ENCODE peak calls at places on chromosomes 3 and 15, in seven cellular contexts. One of them, this sample, is unnamed.

GRCh38 chr3:16668776-16669545 is 63.7 kb upstream of the DAZL start:
- DNase-seq in trophoblast cell: no peak
- DNase-seq in neuronal stem cell: no peak
- DNase-seq in H9: no peak
- DNase-seq in mesendoderm: no peak
- DNase-seq in mesenchymal stem cell: no peak
- DNase-seq in IMR-90: no peak
- DNase-seq in this sample: no peak

GRCh38 chr15:63530235-63530634 is 25.8 kb downstream of the USP3 start:
- DNase-seq in mesenchymal stem cell: no peak
- DNase-seq in H9: no peak
- DNase-seq in neuronal stem cell: no peak
- DNase-seq in IMR-90: no peak
- DNase-seq in mesendoderm: no peak
- DNase-seq in trophoblast cell: no peak
- DNase-seq in this sample: no peak

GRCh38 chr15:101559938-101560337 is 70.4 kb upstream of the PCSK6 start:
- DNase-seq in H9: no peak
- DNase-seq in mesenchymal stem cell: no peak
- DNase-seq in IMR-90: no peak
- DNase-seq in neuronal stem cell: no peak
- DNase-seq in mesendoderm: no peak
- DNase-seq in trophoblast cell: no peak
- DNase-seq in this sample: peak; percentile 19

GRCh38 chr3:52050571-52050970 is 5.8 kb downstream of the DUSP7 start:
- DNase-seq in neuronal stem cell: no peak
- DNase-seq in mesenchymal stem cell: no peak
- DNase-seq in trophoblast cell: no peak
- DNase-seq in IMR-90: no peak
- DNase-seq in mesendoderm: no peak
- DNase-seq in H9: no peak
- DNase-seq in this sample: no peak

GRCh38 chr15:82306791-82307713 is 42.2 kb downstream of the GOLGA6L10 start:
- DNase-seq in mesendoderm: peak; percentile 12
- DNase-seq in neuronal stem cell: no peak
- DNase-seq in trophoblast cell: no peak
- DNase-seq in IMR-90: no peak
- DNase-seq in mesenchymal stem cell: no peak
- DNase-seq in H9: peak; percentile 28
- DNase-seq in this sample: peak; percentile 46

GRCh38 chr3:123759311-123759710 is 124.8 kb downstream of the MYLK start:
- DNase-seq in IMR-90: no peak
- DNase-seq in H9: no peak
- DNase-seq in mesendoderm: no peak
- DNase-seq in neuronal stem cell: no peak
- DNase-seq in mesenchymal stem cell: no peak
- DNase-seq in trophoblast cell: no peak
- DNase-seq in this sample: peak; percentile 30

GRCh38 chr3:136946978-136947377 is 10.8 kb upstream of the IL20RB start:
- DNase-seq in neuronal stem cell: no peak
- DNase-seq in mesendoderm: no peak
- DNase-seq in trophoblast cell: no peak
- DNase-seq in IMR-90: no peak
- DNase-seq in mesenchymal stem cell: no peak
- DNase-seq in H9: no peak
- DNase-seq in this sample: no peak

GRCh38 chr3:50639055-50639494 is 22.1 kb downstream of the MAPKAPK3 start:
- DNase-seq in neuronal stem cell: no peak
- DNase-seq in trophoblast cell: no peak
- DNase-seq in mesenchymal stem cell: no peak
- DNase-seq in H9: no peak
- DNase-seq in IMR-90: peak; percentile 76
- DNase-seq in mesendoderm: peak; percentile 73
- DNase-seq in this sample: no peak

GRCh38 chr3:150917941-150918340 is 12.7 kb upstream of the MINDY4B start:
- DNase-seq in mesendoderm: peak; percentile 2
- DNase-seq in mesenchymal stem cell: no peak
- DNase-seq in trophoblast cell: no peak
- DNase-seq in IMR-90: no peak
- DNase-seq in neuronal stem cell: no peak
- DNase-seq in H9: no peak
- DNase-seq in this sample: no peak

GRCh38 chr3:182501861-182502260 is 291.4 kb upstream of the ATP11B start:
- DNase-seq in IMR-90: no peak
- DNase-seq in mesenchymal stem cell: no peak
- DNase-seq in trophoblast cell: no peak
- DNase-seq in neuronal stem cell: no peak
- DNase-seq in H9: no peak
- DNase-seq in mesendoderm: no peak
- DNase-seq in this sample: no peak

GRCh38 chr3:60598668-60599067 is 652.6 kb downstream of the FHIT start:
- DNase-seq in IMR-90: no peak
- DNase-seq in mesenchymal stem cell: no peak
- DNase-seq in mesendoderm: no peak
- DNase-seq in H9: no peak
- DNase-seq in neuronal stem cell: no peak
- DNase-seq in trophoblast cell: peak; percentile 3
- DNase-seq in this sample: no peak

GRCh38 chr3:47003461-47004368 is 24.2 kb downstream of the NBEAL2 start:
- DNase-seq in trophoblast cell: no peak
- DNase-seq in IMR-90: no peak
- DNase-seq in neuronal stem cell: no peak
- DNase-seq in mesendoderm: no peak
- DNase-seq in mesenchymal stem cell: no peak
- DNase-seq in H9: no peak
- DNase-seq in this sample: no peak

GRCh38 chr3:149581681-149582349 is 76.0 kb downstream of the WWTR1 start:
- DNase-seq in mesenchymal stem cell: peak; percentile 91
- DNase-seq in mesendoderm: peak; percentile 73
- DNase-seq in H9: no peak
- DNase-seq in IMR-90: peak; percentile 89
- DNase-seq in neuronal stem cell: no peak
- DNase-seq in trophoblast cell: peak; percentile 44
- DNase-seq in this sample: no peak

GRCh38 chr3:55792010-55792409 is 304.9 kb upstream of the WNT5A start:
- DNase-seq in mesenchymal stem cell: peak; percentile 58
- DNase-seq in mesendoderm: no peak
- DNase-seq in H9: no peak
- DNase-seq in IMR-90: no peak
- DNase-seq in trophoblast cell: no peak
- DNase-seq in neuronal stem cell: no peak
- DNase-seq in this sample: no peak

GRCh38 chr3:146129750-146130149 is 31.2 kb downstream of the PLOD2 start:
- DNase-seq in trophoblast cell: no peak
- DNase-seq in mesendoderm: no peak
- DNase-seq in neuronal stem cell: no peak
- DNase-seq in H9: no peak
- DNase-seq in IMR-90: no peak
- DNase-seq in mesenchymal stem cell: no peak
- DNase-seq in this sample: no peak

GRCh38 chr15:82263350-82263749 is 732 bp downstream of the SAXO2 start:
- DNase-seq in H9: no peak
- DNase-seq in mesendoderm: peak; percentile 66
- DNase-seq in IMR-90: no peak
- DNase-seq in neuronal stem cell: no peak
- DNase-seq in mesenchymal stem cell: no peak
- DNase-seq in trophoblast cell: peak; percentile 9
- DNase-seq in this sample: no peak

GRCh38 chr3:153552887-153553604 is 391.0 kb downstream of the RAP2B start:
- DNase-seq in mesendoderm: no peak
- DNase-seq in IMR-90: no peak
- DNase-seq in neuronal stem cell: no peak
- DNase-seq in trophoblast cell: no peak
- DNase-seq in mesenchymal stem cell: peak; percentile 23
- DNase-seq in H9: no peak
- DNase-seq in this sample: no peak

GRCh38 chr3:24963762-24964625 is 464.1 kb upstream of the RARB start:
- DNase-seq in neuronal stem cell: peak; percentile 12
- DNase-seq in trophoblast cell: peak; percentile 58
- DNase-seq in mesenchymal stem cell: peak; percentile 45
- DNase-seq in H9: no peak
- DNase-seq in mesendoderm: peak; percentile 41
- DNase-seq in IMR-90: peak; percentile 17
- DNase-seq in this sample: no peak

GRCh38 chr15:62769604-62770003 is 272.9 kb upstream of the TPM1 start:
- DNase-seq in neuronal stem cell: no peak
- DNase-seq in trophoblast cell: no peak
- DNase-seq in mesenchymal stem cell: peak; percentile 63
- DNase-seq in H9: no peak
- DNase-seq in mesendoderm: no peak
- DNase-seq in IMR-90: peak; percentile 84
- DNase-seq in this sample: no peak

GRCh38 chr3:38702231-38702630 is 52.7 kb upstream of the SCN5A start:
- DNase-seq in H9: no peak
- DNase-seq in mesendoderm: no peak
- DNase-seq in neuronal stem cell: no peak
- DNase-seq in trophoblast cell: no peak
- DNase-seq in mesenchymal stem cell: no peak
- DNase-seq in IMR-90: no peak
- DNase-seq in this sample: no peak
- H3K4ac ChIP-seq in H9: no peak overlapping the region
- H3K4ac ChIP-seq in mesendoderm: no peak overlapping the region
- H3K4ac ChIP-seq in neuronal stem cell: no peak overlapping the region
- H3K4ac ChIP-seq in trophoblast cell: no peak overlapping the region
- H3K4ac ChIP-seq in mesenchymal stem cell: no peak overlapping the region
- H3K4ac ChIP-seq in IMR-90: no peak overlapping the region
- H3K4ac ChIP-seq in this sample: no peak overlapping the region

GRCh38 chr15:85764649-85765277 is 30.0 kb downstream of the KLHL25 start:
- DNase-seq in mesendoderm: no peak
- DNase-seq in trophoblast cell: no peak
- DNase-seq in IMR-90: peak; percentile 25
- DNase-seq in mesenchymal stem cell: no peak
- DNase-seq in neuronal stem cell: no peak
- DNase-seq in H9: no peak
- DNase-seq in this sample: no peak
- H3K4ac ChIP-seq in mesendoderm: no peak overlapping the region
- H3K4ac ChIP-seq in trophoblast cell: no peak overlapping the region
- H3K4ac ChIP-seq in IMR-90: no peak overlapping the region
- H3K4ac ChIP-seq in mesenchymal stem cell: no peak overlapping the region
- H3K4ac ChIP-seq in neuronal stem cell: no peak overlapping the region
- H3K4ac ChIP-seq in H9: no peak overlapping the region
- H3K4ac ChIP-seq in this sample: no peak overlapping the region

GRCh38 chr15:25228261-25228660 is 210.6 kb downstream of the UBE3A start:
- DNase-seq in trophoblast cell: no peak
- DNase-seq in IMR-90: no peak
- DNase-seq in neuronal stem cell: no peak
- DNase-seq in H9: no peak
- DNase-seq in mesendoderm: no peak
- DNase-seq in mesenchymal stem cell: no peak
- DNase-seq in this sample: no peak

GRCh38 chr15:25220834-25221233 is 218.0 kb downstream of the UBE3A start:
- DNase-seq in IMR-90: no peak
- DNase-seq in mesenchymal stem cell: no peak
- DNase-seq in trophoblast cell: no peak
- DNase-seq in mesendoderm: no peak
- DNase-seq in neuronal stem cell: no peak
- DNase-seq in H9: no peak
- DNase-seq in this sample: no peak

GRCh38 chr15:25230442-25230841 is 208.4 kb downstream of the UBE3A start:
- DNase-seq in mesendoderm: no peak
- DNase-seq in trophoblast cell: no peak
- DNase-seq in mesenchymal stem cell: no peak
- DNase-seq in IMR-90: no peak
- DNase-seq in H9: no peak
- DNase-seq in neuronal stem cell: no peak
- DNase-seq in this sample: no peak

GRCh38 chr15:25224396-25224795 is 214.4 kb downstream of the UBE3A start:
- DNase-seq in neuronal stem cell: no peak
- DNase-seq in IMR-90: no peak
- DNase-seq in mesenchymal stem cell: no peak
- DNase-seq in mesendoderm: no peak
- DNase-seq in trophoblast cell: no peak
- DNase-seq in H9: no peak
- DNase-seq in this sample: no peak

GRCh38 chr15:25226360-25226759 is 212.5 kb downstream of the UBE3A start:
- DNase-seq in mesenchymal stem cell: no peak
- DNase-seq in mesendoderm: no peak
- DNase-seq in neuronal stem cell: no peak
- DNase-seq in IMR-90: no peak
- DNase-seq in trophoblast cell: no peak
- DNase-seq in H9: no peak
- DNase-seq in this sample: no peak
- H3K4ac ChIP-seq in mesenchymal stem cell: no peak overlapping the region
- H3K4ac ChIP-seq in mesendoderm: no peak overlapping the region
- H3K4ac ChIP-seq in neuronal stem cell: peak overlapping the region; percentile 37
- H3K4ac ChIP-seq in IMR-90: no peak overlapping the region
- H3K4ac ChIP-seq in trophoblast cell: no peak overlapping the region
- H3K4ac ChIP-seq in H9: no peak overlapping the region
- H3K4ac ChIP-seq in this sample: no peak overlapping the region

GRCh38 chr15:91308209-91308608 is 208.2 kb downstream of the SV2B start:
- DNase-seq in mesendoderm: no peak
- DNase-seq in H9: no peak
- DNase-seq in trophoblast cell: no peak
- DNase-seq in neuronal stem cell: no peak
- DNase-seq in mesenchymal stem cell: no peak
- DNase-seq in IMR-90: no peak
- DNase-seq in this sample: no peak

GRCh38 chr15:91304794-91305193 is 204.7 kb downstream of the SV2B start:
- DNase-seq in mesendoderm: no peak
- DNase-seq in mesenchymal stem cell: no peak
- DNase-seq in trophoblast cell: no peak
- DNase-seq in neuronal stem cell: no peak
- DNase-seq in IMR-90: no peak
- DNase-seq in H9: no peak
- DNase-seq in this sample: no peak

GRCh38 chr15:91304210-91304609 is 204.2 kb downstream of the SV2B start:
- DNase-seq in trophoblast cell: no peak
- DNase-seq in H9: no peak
- DNase-seq in mesendoderm: no peak
- DNase-seq in mesenchymal stem cell: no peak
- DNase-seq in IMR-90: no peak
- DNase-seq in neuronal stem cell: no peak
- DNase-seq in this sample: no peak

GRCh38 chr15:91307561-91307960 is 207.5 kb downstream of the SV2B start:
- DNase-seq in neuronal stem cell: no peak
- DNase-seq in IMR-90: no peak
- DNase-seq in mesendoderm: peak; percentile 19
- DNase-seq in H9: no peak
- DNase-seq in trophoblast cell: no peak
- DNase-seq in mesenchymal stem cell: no peak
- DNase-seq in this sample: no peak

GRCh38 chr15:91306155-91306554 is 206.1 kb downstream of the SV2B start:
- DNase-seq in mesendoderm: no peak
- DNase-seq in trophoblast cell: no peak
- DNase-seq in IMR-90: no peak
- DNase-seq in neuronal stem cell: no peak
- DNase-seq in mesenchymal stem cell: no peak
- DNase-seq in H9: no peak
- DNase-seq in this sample: no peak
- H3K4ac ChIP-seq in mesendoderm: no peak overlapping the region
- H3K4ac ChIP-seq in trophoblast cell: no peak overlapping the region
- H3K4ac ChIP-seq in IMR-90: no peak overlapping the region
- H3K4ac ChIP-seq in neuronal stem cell: no peak overlapping the region
- H3K4ac ChIP-seq in mesenchymal stem cell: no peak overlapping the region
- H3K4ac ChIP-seq in H9: no peak overlapping the region
- H3K4ac ChIP-seq in this sample: no peak overlapping the region

GRCh38 chr15:35854398-35854797 is 308.4 kb upstream of the DPH6 start:
- DNase-seq in mesenchymal stem cell: no peak
- DNase-seq in mesendoderm: no peak
- DNase-seq in IMR-90: no peak
- DNase-seq in neuronal stem cell: no peak
- DNase-seq in H9: no peak
- DNase-seq in trophoblast cell: no peak
- DNase-seq in this sample: no peak
- H3K4ac ChIP-seq in mesenchymal stem cell: no peak overlapping the region
- H3K4ac ChIP-seq in mesendoderm: no peak overlapping the region
- H3K4ac ChIP-seq in IMR-90: no peak overlapping the region
- H3K4ac ChIP-seq in neuronal stem cell: no peak overlapping the region
- H3K4ac ChIP-seq in H9: no peak overlapping the region
- H3K4ac ChIP-seq in trophoblast cell: no peak overlapping the region
- H3K4ac ChIP-seq in this sample: no peak overlapping the region

This sample was measured in H1.